ENCODE peak calls at places on chromosomes 7 and 10, in ten cellular contexts. B is ELF-1; O is foreskin keratinocyte; A is stimulated activated CD8-positive, alpha-beta memory T cell treated with anti-CD3 and anti-CD28 coated beads, Interleukin-7, amount 100 ng/mL, for 1 hour; F is iris pigment epithelial cell; H is non-pigmented ciliary epithelial cell; N is NB4; W is NCI-H1048; V is NCI-H1092; S is endothelial cell of umbilical vein. G is an unnamed sample.

GRCh38 chr10:15370741-15371701 is at the start of gene FAM171A1:
- DNase-seq in B (peak), O (no peak), A (peak), F (peak), H (no peak), N (peak), W (peak), V (peak), S (no peak), G (no peak)

GRCh38 chr10:45428611-45429510 is 54.8 kb downstream of the ALOX5 start:
- DNase-seq in B (no peak), O (no peak), A (no peak), F (no peak), H (no peak), N (no peak), W (no peak), V (no peak), S (no peak), G (no peak)

GRCh38 chr10:83680470-83680891 is 458.8 kb upstream of the GHITM start:
- DNase-seq in B (no peak), O (no peak), A (no peak), F (no peak), H (no peak), N (no peak), W (no peak), V (no peak), S (no peak), G (peak)

GRCh38 chr7:66556177-66556548 is 72.5 kb upstream of the KCTD7 start:
- DNase-seq in B (no peak), O (no peak), A (no peak), F (no peak), H (no peak), N (no peak), W (no peak), V (no peak), S (no peak), G (no peak)

GRCh38 chr7:80135306-80136104 is 874 bp downstream of the GNAI1 start:
- DNase-seq in B (peak), O (peak), A (no peak), F (peak), H (no peak), N (no peak), W (no peak), V (no peak), S (no peak), G (no peak)

GRCh38 chr7:26183545-26184282 is 16.8 kb downstream of the HNRNPA2B1 start:
- DNase-seq in B (no peak), O (no peak), A (no peak), F (no peak), H (no peak), N (no peak), W (no peak), V (no peak), S (no peak), G (peak)

GRCh38 chr7:64610997-64611396 is 48.1 kb upstream of the ZNF680 start:
- DNase-seq in B (no peak), O (no peak), A (no peak), F (no peak), H (no peak), N (no peak), W (no peak), V (no peak), S (no peak), G (no peak)

GRCh38 chr7:92641921-92642511 is 51.8 kb upstream of the FAM133B start:
- DNase-seq in B (no peak), O (peak), A (no peak), F (peak), H (peak), N (peak), W (no peak), V (no peak), S (peak), G (no peak)

GRCh38 chr7:159042084-159042483 is 102.6 kb downstream of the VIPR2 start:
- DNase-seq in B (no peak), O (no peak), A (no peak), F (no peak), H (no peak), N (no peak), W (no peak), V (no peak), S (no peak), G (no peak)